ENCODE peak calls at places on chromosomes 13 and 19, in five cellular contexts. O is mesenchymal stem cell, T is breast epithelium, M is WERI-Rb-1, S is tibial nerve. V is an unnamed sample. For H3K27me3, the result is how much of the 10 kb centered on the place peaks cover.

GRCh38 chr19:1921825-1922224 is 16.6 kb downstream of the ADAT3 start:
- DNase-seq in S (no peak), T (no peak), M (no peak), O (no peak), V (no peak)

GRCh38 chr19:1000095-1000494 is at the start of gene GRIN3B:
- DNase-seq in M (peak), S (no peak), O (peak), T (peak), V (peak)

GRCh38 chr13:50392977-50393376 is 377.7 kb downstream of the KCNRG start:
- DNase-seq in M (no peak), T (no peak), S (no peak), O (no peak), V (no peak)

GRCh38 chr19:6536138-6536671 is 5.4 kb downstream of the TNFSF9 start:
- DNase-seq in S (no peak), M (peak), T (no peak), O (peak), V (peak)

GRCh38 chr13:74026753-74027152 is 107.5 kb downstream of the KLF12 start:
- DNase-seq in S (no peak), T (no peak), O (peak), M (no peak), V (no peak)

GRCh38 chr19:19049406-19049805 is 14.4 kb upstream of the SLC25A42 start:
- DNase-seq in O (no peak), S (no peak), T (no peak), M (no peak), V (no peak)

GRCh38 chr13:61833228-61833627 is 417.6 kb upstream of the PCDH20 start:
- DNase-seq in S (no peak), M (no peak), O (no peak), T (no peak), V (no peak)

GRCh38 chr19:38090561-38090960 is 133.5 kb downstream of the DPF1 start:
- DNase-seq in O (no peak), T (no peak), M (no peak), S (no peak), V (no peak)

GRCh38 chr13:48586591-48587103 is 53.8 kb upstream of the RCBTB2 start:
- DNase-seq in T (no peak), O (no peak), M (no peak), S (no peak), V (no peak)

GRCh38 chr13:27619711-27620376 is 485 bp downstream of the LNX2 start:
- DNase-seq in M (peak), O (peak), T (peak), S (peak), V (no peak)

GRCh38 chr13:39952244-39953233 is 297.1 kb downstream of the COG6 start:
- DNase-seq in T (no peak), S (no peak), O (peak), M (no peak), V (no peak)

GRCh38 chr19:43681826-43682225 is 11.9 kb upstream of the PLAUR start:
- DNase-seq in M (no peak), T (no peak), S (no peak), O (no peak), V (no peak)

GRCh38 chr19:1312732-1313694 is 27.3 kb downstream of the EFNA2 start:
- DNase-seq in S (no peak), O (peak), T (no peak), M (no peak), V (peak)

GRCh38 chr13:85313761-85314503 is 485.3 kb downstream of the SLITRK6 start:
- DNase-seq in T (no peak), O (peak), S (no peak), M (no peak), V (peak)

GRCh38 chr19:39057615-39058014 is 25.3 kb upstream of the FBXO27 start:
- DNase-seq in S (no peak), T (no peak), O (no peak), M (no peak), V (no peak)

GRCh38 chr19:33809960-33810359 is 13.3 kb downstream of the KCTD15 start:
- DNase-seq in O (peak), T (no peak), S (no peak), M (no peak), V (peak)

GRCh38 chr19:8251025-8251472 is 41.9 kb downstream of the CERS4 start:
- DNase-seq in S (peak), T (peak), O (no peak), M (no peak), V (no peak)

GRCh38 chr19:369876-370275 is 25.3 kb upstream of the MIER2 start:
- DNase-seq in S (no peak), T (no peak), M (no peak), O (no peak), V (no peak)

GRCh38 chr19:13953021-13953531 is 767 bp downstream of the DCAF15 start:
- DNase-seq in S (no peak), T (no peak), M (no peak), O (peak), V (peak)

GRCh38 chr13:98541701-98542203 is 35.2 kb downstream of the STK24 start:
- DNase-seq in S (no peak), T (no peak), O (no peak), M (no peak), V (no peak)

GRCh38 chr19:1475751-1476437 is 3.1 kb downstream of the C19orf25 start:
- DNase-seq in M (no peak), O (no peak), T (no peak), S (no peak), V (no peak)

GRCh38 chr13:44842158-44842557 is 147.1 kb downstream of the NUFIP1 start:
- DNase-seq in T (no peak), O (peak), M (no peak), S (no peak), V (peak)

GRCh38 chr13:110123041-110123809 is 183.7 kb downstream of the COL4A1 start:
- DNase-seq in M (no peak), S (no peak), T (no peak), O (no peak), V (no peak)

GRCh38 chr19:342801-343421 is 1.7 kb downstream of the MIER2 start:
- DNase-seq in O (peak), M (no peak), T (no peak), S (peak), V (peak)

GRCh38 chr19:16342002-16342715 is 17.5 kb downstream of the KLF2 start:
- DNase-seq in M (no peak), T (no peak), O (no peak), S (no peak), V (no peak)

GRCh38 chr19:11626252-11626651 is 29.0 kb downstream of the ZNF627 start:
- DNase-seq in O (no peak), T (no peak), S (no peak), M (no peak), V (no peak)

GRCh38 chr13:81133066-81133465 is 792.1 kb upstream of the SPRY2 start:
- DNase-seq in T (no peak), M (no peak), S (no peak), O (peak), V (peak)

GRCh38 chr13:112903606-112904195 is 65.3 kb upstream of the MCF2L start:
- DNase-seq in O (no peak), M (peak), S (no peak), T (peak), V (no peak)

GRCh38 chr13:100673831-100674362 is 698 bp downstream of the TMTC4 start:
- DNase-seq in T (no peak), S (no peak), M (peak), O (peak), V (peak)

GRCh38 chr13:30898721-30899188 is 7.3 kb upstream of the MEDAG start:
- DNase-seq in S (peak), T (no peak), O (peak), M (no peak), V (peak)

DNA sequence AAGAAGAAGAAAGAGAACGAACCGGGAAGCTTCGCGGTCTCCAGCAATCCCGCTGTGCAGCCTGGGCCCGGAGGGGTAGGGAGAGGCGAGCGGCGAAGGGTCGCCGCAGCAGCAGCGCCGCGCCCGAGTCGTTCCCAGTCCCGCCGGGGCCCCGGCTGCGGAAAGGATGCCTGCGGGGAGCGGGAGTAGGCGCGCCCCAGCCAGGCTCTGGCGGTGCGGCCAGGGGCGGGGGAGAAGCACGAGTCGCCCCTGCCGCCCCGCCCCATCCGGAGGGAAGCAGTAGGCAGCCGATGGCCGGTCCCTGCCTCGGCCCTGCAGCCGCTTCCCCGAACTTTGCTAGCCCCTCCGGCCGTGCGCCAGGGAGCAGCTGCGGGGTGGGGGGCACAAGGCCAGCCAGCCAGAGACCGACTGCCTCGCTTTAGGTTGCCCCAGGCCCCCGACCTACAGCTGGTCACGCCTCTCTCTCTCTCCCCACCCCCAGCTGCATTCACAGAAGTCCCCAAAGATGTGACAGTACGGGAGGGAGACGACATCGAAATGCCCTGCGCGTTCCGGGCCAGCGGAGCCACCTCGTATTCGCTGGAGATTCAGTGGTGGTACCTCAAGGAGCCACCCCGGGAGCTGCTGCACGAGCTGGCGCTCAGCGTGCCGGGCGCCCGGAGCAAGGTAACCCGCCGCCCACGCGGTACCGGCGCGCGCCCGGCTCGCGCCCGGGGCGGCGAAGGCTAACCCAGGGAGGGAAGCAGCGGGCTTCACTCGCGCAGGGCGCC is 1.1 kb downstream of the VSTM2B start:
- DNase-seq in O (no peak), T (no peak), S (no peak), M (no peak), V (no peak)
- H3K27me3 ChIP-seq in O (half or more), T (half or more), S (under half), M (half or more), V (half or more)

GRCh38 chr19:5263615-5264014 is 77.0 kb downstream of the PTPRS start:
- DNase-seq in M (no peak), S (no peak), T (no peak), O (no peak), V (no peak)

GRCh38 chr19:5261151-5261890 is 79.3 kb downstream of the PTPRS start:
- DNase-seq in O (no peak), M (no peak), S (no peak), T (peak), V (no peak)

GRCh38 chr19:5264453-5264852 is 76.2 kb downstream of the PTPRS start:
- DNase-seq in T (no peak), M (no peak), O (no peak), S (no peak), V (no peak)

GRCh38 chr19:5260381-5260967 is 80.1 kb downstream of the PTPRS start:
- DNase-seq in M (no peak), S (no peak), O (no peak), T (no peak), V (no peak)

DNA sequence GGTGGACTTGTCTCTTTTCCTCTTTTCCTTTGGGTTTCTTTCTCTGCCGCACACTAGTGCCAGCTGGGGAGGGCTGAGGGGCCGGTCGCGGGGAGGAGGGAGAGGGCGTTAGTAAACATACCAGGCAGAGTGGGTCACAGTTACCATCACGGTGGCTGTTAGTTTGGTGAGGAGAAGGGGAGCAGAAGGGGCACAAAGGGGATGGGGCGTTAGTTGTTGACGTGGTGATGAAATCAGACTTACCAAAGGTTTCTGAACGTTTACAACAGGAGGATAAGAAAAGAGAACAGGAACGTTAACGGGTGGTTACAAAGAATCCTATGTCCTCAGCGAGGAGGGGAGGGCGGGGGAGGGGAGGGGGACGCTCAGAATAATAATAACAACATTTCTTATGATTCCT is 77.9 kb downstream of the PTPRS start:
- DNase-seq in S (no peak), T (no peak), O (no peak), M (no peak), V (no peak)
- H3K27me3 ChIP-seq in S (under half), T (under half), O (under half), M (under half), V (under half)

DNA sequence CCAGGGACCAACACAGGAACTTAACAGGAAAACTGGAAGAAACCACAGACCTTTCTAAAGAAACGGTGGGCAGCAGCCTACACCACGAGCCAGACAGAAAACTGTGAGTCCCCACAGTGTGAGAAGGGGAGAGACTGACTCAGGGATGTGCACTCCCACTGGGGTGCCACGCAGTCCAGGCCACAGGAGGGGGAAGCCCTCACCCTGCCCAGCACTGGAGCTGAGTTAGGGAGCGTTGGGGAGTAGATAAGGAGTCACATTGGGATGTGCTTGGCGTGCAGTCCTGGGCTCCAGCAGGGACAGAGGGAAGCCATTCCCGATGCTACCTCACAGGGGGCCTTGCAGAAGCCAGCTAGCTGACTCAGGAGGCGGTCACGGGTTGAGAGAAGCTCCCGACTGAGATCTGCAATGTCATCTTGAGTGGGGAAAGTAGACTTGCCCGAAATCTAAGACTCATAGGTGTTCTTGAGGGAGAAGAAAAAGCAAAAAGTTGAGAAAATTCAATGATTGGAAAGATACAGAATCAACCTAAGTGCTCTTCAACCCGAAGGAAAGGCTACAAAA is 17.3 kb downstream of the SIGLEC8 start:
- DNase-seq in M (no peak), O (no peak), S (no peak), T (no peak), V (no peak)
- H3K27me3 ChIP-seq in M (half or more), O (under half), S (under half), T (under half), V (under half)

DNA sequence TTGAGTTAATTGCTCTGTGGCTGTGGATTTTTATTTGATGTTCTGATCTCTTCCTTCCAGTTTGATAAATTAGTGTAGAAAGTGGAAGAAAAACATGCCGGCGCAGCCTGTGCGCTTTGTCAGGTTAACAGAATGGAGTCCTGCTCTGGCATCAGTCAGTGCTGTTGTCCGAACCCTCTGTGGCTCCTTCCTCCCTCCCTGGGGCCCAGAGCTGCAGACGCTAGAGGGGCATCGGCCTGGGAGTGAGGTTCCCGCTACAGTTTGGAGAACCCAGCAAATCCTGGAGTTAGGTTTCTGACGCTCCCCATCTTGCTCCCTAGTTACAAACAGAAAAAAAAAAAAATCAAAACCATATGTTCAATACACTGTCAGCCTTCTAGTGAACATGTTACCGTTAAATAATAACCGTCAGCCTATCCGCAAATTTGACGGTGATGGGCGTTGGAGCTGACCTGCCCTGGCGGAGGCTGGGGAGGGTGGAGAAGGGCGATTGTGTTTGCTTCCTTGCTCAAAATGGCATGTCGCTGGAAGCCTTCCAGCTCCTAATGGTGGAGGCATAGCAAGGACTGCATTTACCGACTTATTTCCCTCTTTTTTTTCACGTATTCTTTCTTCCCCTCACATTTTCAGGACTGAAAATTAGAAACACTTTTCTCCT is 13.5 kb downstream of the MBNL2 start:
- DNase-seq in O (no peak), M (no peak), S (no peak), T (no peak), V (no peak)
- H3K27me3 ChIP-seq in O (under half), M (under half), S (under half), T (under half), V (under half)